ENCODE peak calls at places on chromosomes 12 and 14, in six cellular contexts. Y is GM06990, I is stomach, H is psoas muscle, K is cardiac muscle cell, B is endothelial cell of umbilical vein. P is an unnamed sample.
A peak's percentile ranks its signal among the peaks of the same experiment; 100 is the strongest.

GRCh38 chr12:106309671-106310313 is 7.3 kb downstream of the TCP11L2 start:
- DNase-seq in Y (no peak), I (no peak), H (peak; percentile 54), K (no peak), B (no peak), P (no peak)

GRCh38 chr14:61042220-61042619 is 61.2 kb downstream of the SLC38A6 start:
- DNase-seq in Y (no peak), I (no peak), H (no peak), K (no peak), B (no peak), P (no peak)

GRCh38 chr12:127295630-127296029 is 971.3 kb upstream of the TMEM132C start:
- DNase-seq in Y (no peak), I (no peak), H (no peak), K (no peak), B (no peak), P (no peak)

GRCh38 chr12:43835656-43836454 is at the start of gene TMEM117:
- DNase-seq in Y (peak; percentile 82), I (peak; percentile 70), H (peak; percentile 89), K (peak; percentile 79), B (peak; percentile 61), P (peak; percentile 85)

GRCh38 chr12:59737725-59738463 is 142.1 kb downstream of the SLC16A7 start:
- DNase-seq in Y (no peak), I (no peak), H (no peak), K (no peak), B (no peak), P (no peak)

GRCh38 chr14:101076451-101077220 is 173.1 kb upstream of the RTL1 start:
- DNase-seq in Y (no peak), I (peak; percentile 23), H (no peak), K (no peak), B (no peak), P (no peak)

GRCh38 chr12:541676-542289 is 82.0 kb downstream of the B4GALNT3 start:
- DNase-seq in Y (no peak), I (no peak), H (no peak), K (peak; percentile 47), B (no peak), P (peak; percentile 47)

GRCh38 chr12:94875525-94875924 is 128.0 kb downstream of the NDUFA12 start:
- DNase-seq in Y (peak; percentile 41), I (no peak), H (no peak), K (peak; percentile 13), B (peak; percentile 41), P (no peak)

GRCh38 chr12:48447755-48448154 is 24.6 kb upstream of the ANP32D start:
- DNase-seq in Y (no peak), I (no peak), H (no peak), K (no peak), B (no peak), P (no peak)

GRCh38 chr14:51203881-51204280 is 36.2 kb upstream of the TMX1 start:
- DNase-seq in Y (no peak), I (no peak), H (no peak), K (no peak), B (no peak), P (no peak)

GRCh38 chr12:2834581-2835491 is at the start of gene NRIP2:
- DNase-seq in Y (no peak), I (no peak), H (peak; percentile 51), K (no peak), B (peak; percentile 29), P (no peak)

GRCh38 chr14:22668863-22669262 is 24.7 kb upstream of the OR6J1 start:
- DNase-seq in Y (no peak), I (no peak), H (no peak), K (no peak), B (no peak), P (no peak)

GRCh38 chr12:90510948-90511347 is 444.0 kb downstream of the CCER1 start:
- DNase-seq in Y (no peak), I (no peak), H (no peak), K (no peak), B (no peak), P (no peak)

GRCh38 chr12:107441906-107442305 is 243.7 kb upstream of the PWP1 start:
- DNase-seq in Y (no peak), I (no peak), H (no peak), K (no peak), B (no peak), P (no peak)

GRCh38 chr12:7933255-7933726 is 2.7 kb downstream of the SLC2A3 start:
- DNase-seq in Y (peak; percentile 65), I (peak; percentile 57), H (peak; percentile 80), K (peak; percentile 86), B (peak; percentile 93), P (peak; percentile 83)

GRCh38 chr12:18935371-18935965 is 194.1 kb upstream of the PLEKHA5 start:
- DNase-seq in Y (no peak), I (no peak), H (no peak), K (no peak), B (no peak), P (no peak)

GRCh38 chr12:6215932-6216494 is 15.8 kb downstream of the CD9 start:
- DNase-seq in Y (no peak), I (peak; percentile 88), H (peak; percentile 64), K (no peak), B (peak; percentile 92), P (peak; percentile 94)

GRCh38 chr12:131012279-131013069 is 58.8 kb downstream of the ADGRD1 start:
- DNase-seq in Y (no peak), I (no peak), H (no peak), K (no peak), B (no peak), P (no peak)
- H3K36me3 ChIP-seq in Y (no peaks in the 10 kb centered on the region), I (peaks cover 21% of the 10 kb centered on the region), H (no peaks in the 10 kb centered on the region), K (peaks cover 11% of the 10 kb centered on the region), B (no peaks in the 10 kb centered on the region), P (no peaks in the 10 kb centered on the region)

GRCh38 chr12:27680638-27681037 is 15.6 kb upstream of the REP15 start:
- DNase-seq in Y (no peak), I (peak; percentile 39), H (no peak), K (no peak), B (no peak), P (no peak)

GRCh38 chr12:27685274-27685673 is 11.0 kb upstream of the REP15 start:
- DNase-seq in Y (no peak), I (no peak), H (no peak), K (no peak), B (no peak), P (no peak)

GRCh38 chr12:27686147-27686546 is 10.1 kb upstream of the REP15 start:
- DNase-seq in Y (no peak), I (no peak), H (no peak), K (no peak), B (no peak), P (no peak)

DNA sequence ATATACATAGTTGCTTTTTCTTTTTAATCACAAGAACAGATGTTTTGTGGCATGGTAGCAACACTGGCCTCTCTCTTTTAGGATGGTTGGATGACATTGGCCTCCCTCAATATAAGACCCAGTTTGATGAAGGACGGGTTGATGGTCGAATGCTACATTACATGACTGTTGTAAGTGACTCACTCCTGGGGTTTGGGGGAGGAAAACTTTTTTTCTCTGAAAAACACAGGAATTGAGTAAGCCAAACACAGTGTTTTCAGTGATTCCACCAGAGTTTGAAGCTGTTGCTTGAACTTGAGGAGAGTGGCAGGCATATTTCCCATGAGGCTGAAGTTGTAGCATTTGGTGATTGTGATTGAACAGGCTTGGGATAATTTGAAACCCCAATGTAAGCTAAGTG is 13.7 kb upstream of the REP15 start:
- DNase-seq in Y (no peak), I (no peak), H (no peak), K (no peak), B (no peak), P (no peak)
- H3K36me3 ChIP-seq in Y (no peaks in the 10 kb centered on the region), I (peaks cover 76% of the 10 kb centered on the region), H (peaks cover 96% of the 10 kb centered on the region), K (peaks cover 18% of the 10 kb centered on the region), B (peaks cover 35% of the 10 kb centered on the region), P (peaks cover 10% of the 10 kb centered on the region)

GRCh38 chr12:14782756-14783155 is 20.5 kb downstream of the WBP11 start:
- DNase-seq in Y (no peak), I (no peak), H (no peak), K (no peak), B (no peak), P (no peak)

GRCh38 chr12:14784471-14784870 is 18.8 kb downstream of the WBP11 start:
- DNase-seq in Y (no peak), I (no peak), H (no peak), K (no peak), B (no peak), P (no peak)

GRCh38 chr12:14781563-14781962 is 21.7 kb downstream of the WBP11 start:
- DNase-seq in Y (no peak), I (no peak), H (no peak), K (no peak), B (no peak), P (no peak)

GRCh38 chr12:14780851-14781250 is 22.4 kb downstream of the WBP11 start:
- DNase-seq in Y (no peak), I (no peak), H (no peak), K (no peak), B (no peak), P (no peak)

DNA sequence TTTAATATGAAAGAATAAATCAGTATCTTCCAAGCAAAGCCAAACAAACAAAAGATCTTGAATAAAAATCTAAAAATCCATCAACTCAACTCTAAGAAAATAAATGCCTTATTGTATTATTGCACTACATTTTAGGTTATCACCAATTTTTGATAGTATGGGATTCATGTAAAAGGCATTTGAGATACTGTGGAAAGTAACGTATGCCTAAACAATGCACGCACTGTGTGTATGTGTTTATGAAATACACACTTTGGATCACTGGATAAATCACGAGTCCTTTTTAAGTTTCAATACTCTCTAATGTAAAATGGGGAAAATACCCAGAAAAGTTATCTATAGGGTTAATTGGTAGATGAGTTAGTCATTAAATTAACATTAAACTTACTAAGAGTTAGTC is 17.7 kb downstream of the WBP11 start:
- DNase-seq in Y (no peak), I (no peak), H (no peak), K (no peak), B (no peak), P (no peak)
- H3K36me3 ChIP-seq in Y (peaks cover 6% of the 10 kb centered on the region), I (peaks cover 67% of the 10 kb centered on the region), H (peaks cover 64% of the 10 kb centered on the region), K (peaks cover 59% of the 10 kb centered on the region), B (peaks cover 35% of the 10 kb centered on the region), P (peaks cover 10% of the 10 kb centered on the region)

GRCh38 chr12:11877869-11878780 is 192.6 kb upstream of the BCL2L14 start:
- DNase-seq in Y (no peak), I (peak; percentile 57), H (no peak), K (peak; percentile 30), B (peak; percentile 84), P (no peak)

GRCh38 chr12:11877102-11877826 is 193.5 kb upstream of the BCL2L14 start:
- DNase-seq in Y (no peak), I (no peak), H (no peak), K (no peak), B (no peak), P (no peak)

GRCh38 chr12:11872055-11872454 is 198.7 kb upstream of the BCL2L14 start:
- DNase-seq in Y (no peak), I (no peak), H (no peak), K (no peak), B (no peak), P (no peak)

GRCh38 chr12:11876301-11876700 is 194.4 kb upstream of the BCL2L14 start:
- DNase-seq in Y (no peak), I (no peak), H (no peak), K (no peak), B (no peak), P (no peak)

DNA sequence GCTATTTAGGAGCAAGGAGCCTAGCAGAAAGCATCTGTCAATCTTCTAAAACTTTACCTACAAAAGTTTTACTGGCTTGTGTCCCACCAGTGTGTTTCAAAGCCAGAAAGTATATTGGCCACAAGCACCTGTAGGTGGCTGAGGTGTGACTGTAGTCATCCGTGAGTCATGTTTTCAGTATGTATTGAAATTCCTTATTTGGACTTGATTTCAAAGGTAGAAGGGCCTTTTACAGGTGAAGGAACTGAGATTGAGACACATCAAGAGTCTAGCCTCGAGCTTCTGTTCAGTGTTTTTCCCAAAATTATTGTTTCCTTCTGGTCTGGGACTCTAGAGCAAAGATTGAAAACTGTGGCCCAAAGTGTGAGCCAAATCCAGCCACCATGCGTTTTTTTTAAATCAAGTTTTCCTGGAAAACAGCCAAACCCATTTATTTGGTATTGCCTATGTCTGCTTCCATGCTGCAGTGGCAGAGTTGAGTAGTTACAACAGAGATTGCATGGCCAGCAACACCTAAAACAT is 195.3 kb upstream of the BCL2L14 start:
- DNase-seq in Y (no peak), I (no peak), H (no peak), K (no peak), B (peak; percentile 45), P (no peak)
- H3K36me3 ChIP-seq in Y (peaks cover 12% of the 10 kb centered on the region), I (peaks cover 12% of the 10 kb centered on the region), H (peaks cover 16% of the 10 kb centered on the region), K (peaks cover 1% of the 10 kb centered on the region), B (no peaks in the 10 kb centered on the region), P (peaks cover 3% of the 10 kb centered on the region)

P was measured in aorta.